ENCODE peak calls at places on chromosomes 5 and 9, in six cellular contexts. Y is SK-N-SH treated with all-trans-retinoic acid at 6 μM for 48 hours; C is left lung; G is Panc1; J is effector memory CD8-positive, alpha-beta T cell; E is K562. T is an unnamed sample.

GRCh38 chr5:83277154-83277553 is 194.4 kb upstream of the VCAN start:
- ATAC-seq in G (no peak), Y (no peak), C (no peak), E (no peak), J (no peak), T (no peak)

GRCh38 chr9:134922066-134922931 is 4.6 kb upstream of the FCN1 start:
- ATAC-seq in J (no peak), Y (no peak), E (no peak), G (no peak), C (peak), T (no peak)

GRCh38 chr5:146290318-146290717 is 48.3 kb upstream of the POU4F3 start:
- ATAC-seq in G (no peak), J (no peak), E (peak), Y (no peak), C (no peak), T (no peak)

GRCh38 chr5:111229126-111229525 is 4.9 kb downstream of the CAMK4 start:
- ATAC-seq in E (no peak), C (no peak), Y (no peak), G (no peak), J (no peak), T (no peak)

GRCh38 chr5:78339591-78340450 is 20.6 kb upstream of the SCAMP1 start:
- ATAC-seq in J (no peak), E (no peak), Y (peak), C (peak), G (no peak), T (no peak)

GRCh38 chr5:94623026-94623425 is 4.6 kb downstream of the SLF1 start:
- ATAC-seq in E (no peak), Y (no peak), C (no peak), J (no peak), G (no peak), T (no peak)

GRCh38 chr9:68643901-68644809 is 60.9 kb upstream of the PIP5K1B start:
- ATAC-seq in E (peak), G (no peak), C (no peak), J (no peak), Y (no peak), T (peak)

GRCh38 chr5:36068751-36069281 is 2.1 kb upstream of the UGT3A2 start:
- ATAC-seq in C (no peak), E (no peak), G (no peak), Y (no peak), J (no peak), T (no peak)

GRCh38 chr5:39428639-39429038 is 3.9 kb upstream of the DAB2 start:
- ATAC-seq in E (no peak), Y (no peak), C (no peak), J (no peak), G (no peak), T (no peak)

GRCh38 chr5:88507261-88507660 is 238.6 kb upstream of the TMEM161B start:
- ATAC-seq in Y (no peak), E (no peak), G (no peak), C (no peak), J (no peak), T (no peak)

GRCh38 chr9:79195904-79196303 is 375.9 kb upstream of the TLE4 start:
- ATAC-seq in C (no peak), G (no peak), Y (peak), J (no peak), E (no peak), T (no peak)

GRCh38 chr5:172749881-172750608 is 20.9 kb downstream of the DUSP1 start:
- ATAC-seq in E (no peak), C (peak), Y (no peak), J (no peak), G (no peak), T (peak)

GRCh38 chr9:107819772-107820171 is 330.2 kb upstream of the KLF4 start:
- ATAC-seq in C (peak), E (no peak), G (no peak), J (no peak), Y (no peak), T (no peak)

GRCh38 chr5:91125916-91126315 is 257.2 kb downstream of the ARRDC3 start:
- ATAC-seq in J (no peak), E (no peak), C (no peak), G (no peak), Y (no peak), T (no peak)

GRCh38 chr5:95723632-95724369 is 7.3 kb upstream of the RHOBTB3 start:
- ATAC-seq in C (no peak), Y (peak), G (peak), E (peak), J (no peak), T (no peak)

GRCh38 chr9:110935829-110936228 is 102.4 kb downstream of the LPAR1 start:
- ATAC-seq in Y (no peak), G (no peak), E (no peak), J (no peak), C (peak), T (no peak)

GRCh38 chr5:116546033-116546742 is 28.4 kb downstream of the SEMA6A start:
- ATAC-seq in J (no peak), C (no peak), Y (no peak), G (no peak), E (no peak), T (no peak)

GRCh38 chr5:14816999-14817761 is 54.4 kb downstream of the ANKH start:
- ATAC-seq in E (no peak), C (peak), Y (peak), J (peak), G (no peak), T (peak)

GRCh38 chr5:87944553-87945320 is 323.9 kb downstream of the TMEM161B start:
- ATAC-seq in C (no peak), E (no peak), Y (no peak), J (no peak), G (no peak), T (no peak)

GRCh38 chr5:59724482-59725392 is 168.8 kb downstream of the PDE4D start:
- ATAC-seq in E (peak), Y (peak), G (no peak), C (peak), J (no peak), T (peak)

GRCh38 chr9:106312913-106313312 is 550.1 kb upstream of the ZNF462 start:
- ATAC-seq in E (no peak), J (no peak), C (no peak), G (no peak), Y (no peak), T (no peak)

GRCh38 chr5:127298036-127298429 is 7.4 kb downstream of the MEGF10 start:
- ATAC-seq in E (no peak), G (no peak), C (no peak), Y (no peak), J (no peak), T (no peak)

GRCh38 chr5:59348189-59348588 is 545.3 kb downstream of the PDE4D start:
- ATAC-seq in G (no peak), J (no peak), Y (no peak), C (no peak), E (no peak), T (no peak)

GRCh38 chr5:142962172-142962528 is 192.0 kb downstream of the ARHGAP26 start:
- ATAC-seq in Y (no peak), J (no peak), G (no peak), C (no peak), E (no peak), T (no peak)

GRCh38 chr9:127987103-127987614 is 6.4 kb upstream of the EEIG1 start:
- ATAC-seq in C (no peak), G (peak), J (no peak), E (no peak), Y (peak), T (peak)

GRCh38 chr5:72510610-72511121 is 3.5 kb upstream of the ZNF366 start:
- ATAC-seq in G (no peak), E (no peak), C (peak), Y (peak), J (no peak), T (peak)

GRCh38 chr5:115351356-115352195 is 55.1 kb upstream of the CCDC112 start:
- ATAC-seq in G (no peak), C (no peak), Y (peak), J (no peak), E (no peak), T (no peak)

GRCh38 chr5:74132485-74132884 is 506.5 kb downstream of the ARHGEF28 start:
- ATAC-seq in E (no peak), C (no peak), Y (no peak), J (no peak), G (no peak), T (no peak)

GRCh38 chr9:131290767-131291370 is 1.3 kb downstream of the PLPP7 start:
- ATAC-seq in J (no peak), C (no peak), G (no peak), Y (no peak), E (no peak), T (no peak)

GRCh38 chr9:722388-722980 is 119.0 kb upstream of the DMRT1 start:
- ATAC-seq in G (no peak), Y (no peak), J (no peak), E (no peak), C (peak), T (no peak)

GRCh38 chr9:114506082-114506390 is 763 bp upstream of the WHRN start:
- ATAC-seq in G (no peak), C (no peak), Y (no peak), J (no peak), E (no peak), T (no peak)

GRCh38 chr5:25544652-25545249 is 900.0 kb upstream of the CDH10 start:
- ATAC-seq in E (no peak), Y (peak), J (no peak), C (peak), G (peak), T (no peak)

T was measured in esophagus mucosa.